ENCODE peak calls at places on chromosomes 12 and 14, in nine cellular contexts. T, L, I, F, P, R, C, U and Q are unnamed samples.

GRCh38 chr14:94485944-94486841 is 10.2 kb upstream of the SERPINA9 start:
- DNase-seq in T (peak), L (peak), I (no peak), F (no peak), P (peak), R (peak), C (peak), U (peak), Q (peak)

GRCh38 chr14:91996951-91997371 is 42.9 kb downstream of the TRIP11 start:
- DNase-seq in T (no peak), L (no peak), I (peak), F (no peak), P (peak), R (peak), C (no peak), U (no peak), Q (no peak)

GRCh38 chr14:28381656-28382055 is 384.9 kb upstream of the FOXG1 start:
- DNase-seq in T (no peak), L (no peak), I (peak), F (no peak), P (no peak), R (no peak), C (no peak), U (no peak), Q (no peak)

GRCh38 chr12:74076918-74077317 is 460.7 kb upstream of the ATXN7L3B start:
- DNase-seq in T (no peak), L (no peak), I (no peak), F (no peak), P (no peak), R (no peak), C (no peak), U (no peak), Q (no peak)

GRCh38 chr12:72273499-72273837 is 1.3 kb downstream of the TRHDE start:
- DNase-seq in T (no peak), L (no peak), I (no peak), F (no peak), P (no peak), R (no peak), C (no peak), U (no peak), Q (no peak)

GRCh38 chr12:114013601-114014345 is 47.6 kb upstream of the RBM19 start:
- DNase-seq in T (no peak), L (no peak), I (no peak), F (no peak), P (no peak), R (peak), C (no peak), U (no peak), Q (no peak)

GRCh38 chr14:28765169-28765906 is 1.2 kb upstream of the FOXG1 start:
- DNase-seq in T (no peak), L (no peak), I (no peak), F (no peak), P (no peak), R (no peak), C (no peak), U (no peak), Q (no peak)

GRCh38 chr12:39372204-39372925 is 70.6 kb downstream of the KIF21A start:
- DNase-seq in T (no peak), L (no peak), I (no peak), F (no peak), P (no peak), R (no peak), C (no peak), U (no peak), Q (no peak)

GRCh38 chr14:104370256-104370870 is 209.2 kb upstream of the C14orf180 start:
- DNase-seq in T (no peak), L (no peak), I (no peak), F (no peak), P (no peak), R (no peak), C (no peak), U (no peak), Q (no peak)

GRCh38 chr14:85281921-85282320 is 248.0 kb upstream of the FLRT2 start:
- DNase-seq in T (no peak), L (no peak), I (no peak), F (no peak), P (no peak), R (no peak), C (no peak), U (no peak), Q (no peak)

GRCh38 chr14:103816991-103817390 is 30.4 kb downstream of the PPP1R13B start:
- DNase-seq in T (no peak), L (no peak), I (no peak), F (no peak), P (no peak), R (no peak), C (no peak), U (no peak), Q (no peak)

GRCh38 chr14:72562300-72562699 is 331.6 kb downstream of the DPF3 start:
- DNase-seq in T (no peak), L (no peak), I (no peak), F (no peak), P (no peak), R (no peak), C (no peak), U (no peak), Q (no peak)

GRCh38 chr12:66459944-66460482 is 157.7 kb downstream of the HELB start:
- DNase-seq in T (no peak), L (no peak), I (no peak), F (no peak), P (no peak), R (no peak), C (no peak), U (no peak), Q (no peak)

GRCh38 chr12:64780531-64781373 is 21.5 kb upstream of the GNS start:
- DNase-seq in T (peak), L (no peak), I (no peak), F (no peak), P (no peak), R (peak), C (peak), U (peak), Q (no peak)

GRCh38 chr14:61750708-61751474 is 11.3 kb upstream of the SNAPC1 start:
- DNase-seq in T (peak), L (peak), I (peak), F (no peak), P (no peak), R (peak), C (peak), U (peak), Q (peak)

GRCh38 chr12:43281563-43281962 is 270.4 kb downstream of the ADAMTS20 start:
- DNase-seq in T (no peak), L (no peak), I (no peak), F (no peak), P (no peak), R (no peak), C (no peak), U (no peak), Q (no peak)

GRCh38 chr14:61174395-61175386 is 106.4 kb downstream of the TMEM30B start:
- DNase-seq in T (no peak), L (no peak), I (peak), F (no peak), P (no peak), R (peak), C (no peak), U (no peak), Q (no peak)

GRCh38 chr12:127984386-127985055 is 282.4 kb upstream of the TMEM132C start:
- DNase-seq in T (no peak), L (no peak), I (peak), F (no peak), P (peak), R (no peak), C (no peak), U (no peak), Q (no peak)

GRCh38 chr14:75497701-75498100 is 24.6 kb upstream of the BATF start:
- DNase-seq in T (no peak), L (no peak), I (no peak), F (no peak), P (no peak), R (no peak), C (no peak), U (no peak), Q (no peak)

GRCh38 chr12:78933014-78933413 is 68.4 kb downstream of the SYT1 start:
- DNase-seq in T (no peak), L (no peak), I (no peak), F (no peak), P (no peak), R (peak), C (no peak), U (no peak), Q (no peak)

GRCh38 chr12:89333564-89334252 is 18.6 kb downstream of the DUSP6 start:
- DNase-seq in T (no peak), L (no peak), I (no peak), F (no peak), P (no peak), R (no peak), C (no peak), U (no peak), Q (no peak)

GRCh38 chr14:48709277-48709785 is 876.8 kb downstream of the RPS29 start:
- DNase-seq in T (no peak), L (no peak), I (no peak), F (no peak), P (no peak), R (no peak), C (no peak), U (no peak), Q (no peak)

GRCh38 chr14:95769976-95770375 is 56.1 kb upstream of the TCL1A start:
- DNase-seq in T (no peak), L (no peak), I (no peak), F (no peak), P (no peak), R (no peak), C (no peak), U (no peak), Q (no peak)

GRCh38 chr12:38124247-38125012 is 192.1 kb upstream of the ALG10B start:
- DNase-seq in T (no peak), L (no peak), I (no peak), F (no peak), P (no peak), R (no peak), C (no peak), U (no peak), Q (no peak)

GRCh38 chr14:95421741-95422140 is 94.7 kb downstream of the SYNE3 start:
- DNase-seq in T (no peak), L (no peak), I (no peak), F (no peak), P (no peak), R (no peak), C (no peak), U (no peak), Q (no peak)

GRCh38 chr14:92848941-92849340 is 54.8 kb downstream of the GOLGA5 start:
- DNase-seq in T (no peak), L (no peak), I (no peak), F (no peak), P (no peak), R (no peak), C (no peak), U (no peak), Q (no peak)

GRCh38 chr12:29562167-29562776 is 64.8 kb upstream of the OVCH1 start:
- DNase-seq in T (no peak), L (no peak), I (no peak), F (no peak), P (peak), R (no peak), C (no peak), U (no peak), Q (no peak)